ENCODE peak calls at places on chromosomes 1 and 21, in four cellular contexts. O is hepatocyte, F is heart left ventricle, B is fibroblast of lung. Z is an unnamed sample.
A peak's percentile ranks its signal among the peaks of the same experiment; 100 is the strongest.

GRCh38 chr1:156703336-156703735 is 2.0 kb downstream of the CRABP2 start:
- DNase-seq in O (no peak), F (no peak), B (no peak), Z (no peak)

GRCh38 chr1:200334661-200335256 is 75.1 kb downstream of the ZNF281 start:
- DNase-seq in O (peak; percentile 32), F (no peak), B (no peak), Z (no peak)

GRCh38 chr1:37661401-37661800 is 26.7 kb upstream of the RSPO1 start:
- DNase-seq in O (no peak), B (no peak), F (no peak), Z (no peak)

GRCh38 chr1:152486400-152487006 is 24.1 kb upstream of the LCE5A start:
- DNase-seq in B (no peak), O (no peak), F (no peak), Z (no peak)

GRCh38 chr1:116122955-116123757 is 12.0 kb downstream of the MAB21L3 start:
- DNase-seq in F (no peak), B (peak; percentile 94), O (peak; percentile 72), Z (peak; percentile 82)

GRCh38 chr1:209400351-209401220 is 182.9 kb upstream of the CAMK1G start:
- DNase-seq in B (no peak), F (no peak), O (no peak), Z (no peak)

GRCh38 chr1:6475381-6476133 is 9.6 kb upstream of the TNFRSF25 start:
- DNase-seq in B (no peak), F (peak; percentile 55), O (peak; percentile 74), Z (no peak)

GRCh38 chr1:228457017-228457395 is 30.2 kb upstream of the RNF187 start:
- DNase-seq in O (no peak), B (no peak), F (no peak), Z (no peak)

GRCh38 chr1:111238056-111238795 is 10.7 kb downstream of the CHI3L2 start:
- DNase-seq in F (no peak), O (no peak), B (no peak), Z (no peak)

GRCh38 chr21:23639726-23640125 is 1967.6 kb downstream of the MRPL39 start:
- DNase-seq in F (no peak), O (no peak), B (no peak), Z (no peak)

GRCh38 chr1:98045211-98046030 is 124.6 kb upstream of the DPYD start:
- DNase-seq in F (no peak), B (peak; percentile 50), O (no peak), Z (peak; percentile 42)

GRCh38 chr1:186985889-186986491 is 157.2 kb downstream of the PLA2G4A start:
- DNase-seq in B (peak; percentile 78), O (peak; percentile 67), F (no peak), Z (peak; percentile 53)

GRCh38 chr1:18045206-18045605 is 62.4 kb upstream of the IGSF21 start:
- DNase-seq in B (no peak), F (no peak), O (no peak), Z (no peak)

GRCh38 chr1:61097326-61097725 is 15.0 kb downstream of the NFIA start:
- DNase-seq in F (no peak), O (no peak), B (peak; percentile 69), Z (peak; percentile 52)

GRCh38 chr1:18539171-18539570 is 58.4 kb downstream of the KLHDC7A start:
- DNase-seq in B (no peak), F (no peak), O (no peak), Z (no peak)

GRCh38 chr1:83798965-83799364 is 200.0 kb downstream of the TTLL7 start:
- DNase-seq in O (no peak), B (no peak), F (no peak), Z (no peak)

GRCh38 chr1:33814166-33814565 is 49.7 kb upstream of the HMGB4 start:
- DNase-seq in B (no peak), F (no peak), O (no peak), Z (no peak)

GRCh38 chr1:36511804-36512798 is 29.4 kb upstream of the CSF3R start:
- DNase-seq in O (no peak), F (no peak), B (no peak), Z (no peak)

GRCh38 chr1:94071391-94071790 is 49.6 kb downstream of the ABCA4 start:
- DNase-seq in B (no peak), F (no peak), O (no peak), Z (no peak)

GRCh38 chr1:197391303-197392226 is 123.5 kb downstream of the CRB1 start:
- DNase-seq in O (no peak), F (no peak), B (no peak), Z (no peak)

GRCh38 chr1:77757616-77758015 is 2.0 kb downstream of the USP33 start:
- DNase-seq in B (peak; percentile 87), F (no peak), O (no peak), Z (no peak)

GRCh38 chr1:82227696-82228095 is 427.0 kb downstream of the ADGRL2 start:
- DNase-seq in B (peak; percentile 72), O (no peak), F (no peak), Z (peak; percentile 21)

GRCh38 chr1:177142791-177143382 is 21.6 kb downstream of the ASTN1 start:
- DNase-seq in O (no peak), F (no peak), B (no peak), Z (no peak)

GRCh38 chr1:174314433-174314832 is 133.3 kb upstream of the GPR52 start:
- DNase-seq in O (no peak), B (no peak), F (no peak), Z (no peak)

GRCh38 chr1:184160942-184161698 is 109.6 kb downstream of the TSEN15 start:
- DNase-seq in O (no peak), B (peak; percentile 54), F (no peak), Z (no peak)

GRCh38 chr1:110130113-110130591 is 17.9 kb downstream of the UBL4B start:
- DNase-seq in B (no peak), F (peak; percentile 41), O (no peak), Z (no peak)
- TF ChIP-seq CTCF in B (no peak), F (no peak), O (peak; percentile 15), Z (no peak)

DNA sequence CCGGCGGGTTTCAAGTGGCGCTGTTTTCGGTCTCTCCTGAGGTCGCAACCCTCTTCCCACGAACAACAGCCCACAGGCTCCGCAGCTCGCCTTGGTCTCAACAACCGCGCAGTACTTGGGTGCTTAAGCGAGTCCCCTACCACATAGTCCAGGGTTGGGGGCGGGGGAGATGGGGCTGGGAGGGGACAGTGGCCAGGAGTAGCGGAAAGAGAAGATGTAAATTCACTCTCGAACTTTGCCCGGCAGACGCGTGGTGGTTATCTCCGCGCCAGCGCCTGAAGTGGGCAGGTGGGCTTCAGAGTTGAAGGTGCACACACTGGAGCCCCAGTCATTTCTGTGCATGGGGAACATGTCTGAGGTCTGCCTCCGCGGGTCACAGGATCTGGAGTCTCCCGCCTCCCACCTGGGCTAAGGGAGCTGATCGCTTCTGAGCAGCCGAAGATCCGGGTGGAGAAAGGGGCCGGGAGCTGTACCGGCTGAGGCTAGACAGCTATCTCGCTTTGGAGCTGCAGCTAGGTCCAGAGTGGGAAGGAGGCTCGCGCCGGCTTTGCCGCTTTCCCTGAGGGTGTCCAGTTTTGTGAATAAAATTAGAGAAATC is 4.3 kb upstream of the FOXD2 start:
- DNase-seq in F (no peak), O (no peak), B (no peak), Z (no peak)
- H3K4me3 ChIP-seq in F (peak overlapping the region; percentile 28), O (no peak overlapping the region), B (no peak overlapping the region), Z (no peak overlapping the region)

GRCh38 chr1:65022264-65022663 is 55.9 kb upstream of the JAK1 start:
- DNase-seq in B (no peak), F (no peak), O (no peak), Z (no peak)
- H3K36me3 ChIP-seq in B (no peaks in the 10 kb centered on the region), F (no peaks in the 10 kb centered on the region), O (no peaks in the 10 kb centered on the region), Z (no peaks in the 10 kb centered on the region)

GRCh38 chr1:215076312-215076711 is 6.2 kb upstream of the KCNK2 start:
- DNase-seq in O (peak; percentile 35), F (no peak), B (peak; percentile 48), Z (peak; percentile 45)
- TF ChIP-seq CTCF in O (peak; percentile 25), F (no peak), B (peak; percentile 39), Z (peak; percentile 78)

DNA sequence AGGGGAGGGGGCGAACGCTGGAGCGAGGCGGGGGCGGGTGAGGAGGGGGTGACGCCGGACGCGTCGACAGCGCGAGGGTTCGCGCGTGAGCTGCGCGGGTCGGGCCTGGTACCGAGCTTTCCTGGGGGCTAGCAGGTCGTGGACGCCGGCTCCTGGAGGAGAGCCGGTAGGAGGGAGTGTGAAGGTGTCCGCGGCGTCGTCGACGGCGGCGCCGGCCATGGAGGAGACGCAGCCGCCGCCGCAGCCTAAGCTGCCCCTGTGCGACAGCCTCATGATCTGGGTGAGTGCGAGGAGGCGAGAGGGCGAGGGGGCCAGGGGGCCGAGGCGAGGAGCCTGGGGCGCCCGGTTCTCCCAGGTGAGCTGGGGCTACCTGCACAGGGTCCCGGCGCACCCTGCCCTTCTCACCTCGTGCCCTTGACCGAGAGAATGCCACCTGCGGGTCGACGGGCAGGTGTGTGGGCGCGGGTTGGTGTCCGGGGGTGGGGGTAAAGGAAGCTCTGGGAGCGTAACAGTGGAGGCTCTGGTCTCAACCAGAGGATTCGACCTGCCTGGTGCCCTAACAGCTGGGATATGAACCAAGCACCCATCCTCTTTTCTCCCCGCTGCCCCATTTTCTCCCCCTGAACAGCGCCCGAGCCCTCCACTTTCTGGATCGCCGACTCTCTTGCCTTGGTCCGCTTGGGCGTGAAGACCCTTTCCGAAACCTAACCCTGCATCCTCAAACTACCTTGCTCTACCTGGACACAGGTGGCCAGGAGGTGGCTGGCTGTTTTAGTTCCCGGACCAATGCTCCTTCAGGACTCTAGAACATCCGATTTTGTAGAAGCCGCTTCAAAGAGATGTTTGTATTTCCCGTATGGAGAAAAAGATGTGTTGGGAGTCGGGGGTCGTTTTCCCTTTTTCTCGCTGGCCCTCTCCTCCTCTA is at the start of gene HOOK1:
- DNase-seq in B (no peak), F (no peak), O (peak; percentile 15), Z (no peak)
- H3K4me3 ChIP-seq in B (no peak within 1 kb of the TSS), F (peak within 1 kb of the TSS; percentile 64), O (peak within 1 kb of the TSS; percentile 63), Z (peak within 1 kb of the TSS; percentile 20)

DNA sequence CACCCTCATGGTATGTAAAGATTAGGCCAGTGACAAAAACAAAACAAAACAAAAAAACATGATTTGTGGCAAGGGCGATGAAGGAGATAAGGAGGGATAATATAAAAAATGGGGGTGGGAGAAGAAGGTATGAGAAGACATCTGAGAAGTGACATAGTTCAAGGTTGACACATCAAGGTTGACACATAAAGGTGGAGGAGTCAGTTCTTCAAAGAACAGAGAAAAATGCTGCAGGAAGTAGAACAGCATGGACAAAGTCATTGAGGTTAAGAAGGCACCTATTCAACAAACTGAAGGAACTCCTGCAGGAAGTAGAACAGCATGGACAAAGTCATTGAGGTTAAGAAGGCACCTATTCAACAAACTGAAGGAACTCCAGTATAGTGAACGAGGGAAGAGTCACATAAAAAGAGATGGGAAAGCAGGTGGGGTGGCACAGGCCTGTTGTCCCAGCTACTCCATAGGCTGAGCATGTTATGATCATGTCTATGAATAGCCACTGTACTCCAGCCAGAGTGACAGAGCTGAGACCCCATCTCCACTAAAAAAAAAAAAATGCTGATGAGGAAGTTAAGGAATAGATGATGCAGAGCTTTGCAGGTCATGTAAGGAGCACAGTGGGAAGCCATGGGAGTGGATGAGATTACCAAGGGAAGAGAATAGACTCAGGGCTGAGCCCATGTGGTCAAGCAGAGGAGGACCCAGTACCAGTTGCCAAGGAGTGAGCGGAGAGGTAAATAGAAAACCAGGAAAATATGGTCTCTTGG is 101.5 kb downstream of the ZFYVE9 start:
- DNase-seq in F (no peak), B (no peak), O (no peak), Z (no peak)
- H3K36me3 ChIP-seq in F (no peaks in the 10 kb centered on the region), B (no peaks in the 10 kb centered on the region), O (no peaks in the 10 kb centered on the region), Z (no peaks in the 10 kb centered on the region)

DNA sequence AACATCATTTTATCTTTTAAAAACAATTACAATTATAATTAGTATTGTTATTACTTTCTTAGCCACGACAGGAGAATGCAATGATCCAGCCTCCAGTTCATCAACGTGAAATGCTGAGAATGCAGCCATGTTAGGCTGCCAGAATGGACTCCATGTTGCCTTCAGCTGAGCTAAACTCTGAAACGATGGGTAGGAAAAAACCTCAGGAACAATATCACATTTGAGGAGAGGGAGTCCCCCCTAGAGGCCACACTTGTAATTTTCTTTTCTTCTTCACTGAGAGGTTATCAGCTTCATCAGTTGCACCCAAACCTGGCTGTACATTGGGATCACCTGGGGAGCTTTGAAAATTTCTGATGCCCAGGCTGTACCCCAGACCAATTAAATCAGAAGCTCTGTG is 34.6 kb upstream of the DNAH14 start:
- DNase-seq in B (peak; percentile 56), F (no peak), O (peak; percentile 21), Z (no peak)
- TF ChIP-seq CTCF in B (peak; percentile 37), F (no peak), O (peak; percentile 28), Z (peak; percentile 56)

Z was measured in brain microvascular endothelial cell.